ENCODE peak calls at places on chromosomes 12 and 14, in five cellular contexts. K, X, G, B and A are unnamed samples.

GRCh38 chr12:7642876-7643309 is 22.8 kb downstream of the APOBEC1 start:
- DNase-seq in K (no peak), X (peak; percentile 58), G (no peak), B (no peak), A (no peak)

GRCh38 chr12:30134229-30134628 is 350.5 kb upstream of the TMTC1 start:
- DNase-seq in K (no peak), X (no peak), G (no peak), B (no peak), A (no peak)

GRCh38 chr14:92930737-92931602 is 8.0 kb downstream of the CHGA start:
- DNase-seq in K (no peak), X (no peak), G (no peak), B (no peak), A (no peak)

GRCh38 chr14:100438678-100439592 is 115.8 kb downstream of the SLC25A47 start:
- DNase-seq in K (peak; percentile 89), X (no peak), G (no peak), B (peak; percentile 73), A (no peak)

GRCh38 chr12:71639341-71639760 is 24.3 kb downstream of the ZFC3H1 start:
- DNase-seq in K (no peak), X (no peak), G (no peak), B (no peak), A (no peak)

GRCh38 chr14:99262977-99263448 is 9.0 kb downstream of the BCL11B start:
- DNase-seq in K (no peak), X (no peak), G (no peak), B (no peak), A (no peak)

GRCh38 chr14:45902241-45902640 is 649.2 kb upstream of the MIS18BP1 start:
- DNase-seq in K (no peak), X (no peak), G (no peak), B (no peak), A (no peak)

GRCh38 chr12:118553856-118554504 is 177.6 kb downstream of the SUDS3 start:
- DNase-seq in K (no peak), X (no peak), G (no peak), B (no peak), A (no peak)

GRCh38 chr12:132311201-132311915 is 18.0 kb downstream of the GALNT9 start:
- DNase-seq in K (no peak), X (no peak), G (no peak), B (no peak), A (no peak)

GRCh38 chr12:50401383-50402155 is 884 bp downstream of the LARP4 start:
- DNase-seq in K (peak; percentile 51), X (peak; percentile 30), G (no peak), B (peak; percentile 43), A (no peak)

GRCh38 chr12:132734206-132734605 is 23.6 kb downstream of the PGAM5 start:
- DNase-seq in K (no peak), X (peak; percentile 94), G (no peak), B (peak; percentile 87), A (no peak)

GRCh38 chr12:80802652-80803051 is 85.9 kb downstream of the MYF5 start:
- DNase-seq in K (no peak), X (no peak), G (no peak), B (no peak), A (no peak)

GRCh38 chr14:71103662-71104484 is 196.6 kb downstream of the PCNX1 start:
- DNase-seq in K (peak; percentile 80), X (peak; percentile 72), G (no peak), B (peak; percentile 68), A (peak; percentile 58)

GRCh38 chr12:79689041-79689476 is 1.7 kb downstream of the PAWR start:
- DNase-seq in K (no peak), X (peak; percentile 22), G (no peak), B (peak; percentile 29), A (peak; percentile 27)

GRCh38 chr12:102689701-102690100 is 209.3 kb upstream of the IGF1 start:
- DNase-seq in K (no peak), X (no peak), G (no peak), B (no peak), A (no peak)

GRCh38 chr12:39946361-39946948 is 159.4 kb downstream of the SLC2A13 start:
- DNase-seq in K (no peak), X (no peak), G (no peak), B (no peak), A (no peak)

GRCh38 chr14:81523616-81524015 is 10.0 kb downstream of the SEL1L start:
- DNase-seq in K (no peak), X (no peak), G (no peak), B (no peak), A (no peak)

GRCh38 chr14:50497351-50497750 is 35.0 kb downstream of the MAP4K5 start:
- DNase-seq in K (no peak), X (no peak), G (no peak), B (no peak), A (no peak)

GRCh38 chr12:81963651-81964050 is 204.5 kb upstream of the PPFIA2 start:
- DNase-seq in K (no peak), X (no peak), G (no peak), B (no peak), A (no peak)

GRCh38 chr14:76782115-76782884 is 21.0 kb downstream of the VASH1 start:
- DNase-seq in K (no peak), X (no peak), G (no peak), B (no peak), A (no peak)

GRCh38 chr14:32820182-32820581 is 118.5 kb upstream of the NPAS3 start:
- DNase-seq in K (no peak), X (no peak), G (no peak), B (no peak), A (no peak)

GRCh38 chr12:75437564-75437963 is 43.0 kb upstream of the GLIPR1 start:
- DNase-seq in K (peak; percentile 34), X (peak; percentile 19), G (no peak), B (peak; percentile 40), A (peak; percentile 13)

GRCh38 chr12:49823951-49824350 is 4.3 kb downstream of the NCKAP5L start:
- DNase-seq in K (no peak), X (no peak), G (no peak), B (no peak), A (no peak)

GRCh38 chr14:61609885-61610284 is 85.4 kb upstream of the HIF1A start:
- DNase-seq in K (peak; percentile 86), X (no peak), G (no peak), B (no peak), A (no peak)

GRCh38 chr14:68627868-68628604 is 164.8 kb downstream of the ZFP36L1 start:
- DNase-seq in K (no peak), X (no peak), G (peak; percentile 88), B (no peak), A (no peak)

GRCh38 chr12:67382206-67382871 is 113.2 kb downstream of the CAND1 start:
- DNase-seq in K (peak; percentile 21), X (no peak), G (no peak), B (peak; percentile 41), A (no peak)

GRCh38 chr12:117674313-117674712 is 294.5 kb downstream of the KSR2 start:
- DNase-seq in K (no peak), X (no peak), G (no peak), B (peak; percentile 47), A (no peak)

GRCh38 chr14:23154876-23155587 is 28.4 kb downstream of the SLC7A8 start:
- DNase-seq in K (peak; percentile 89), X (peak; percentile 92), G (peak; percentile 81), B (peak; percentile 84), A (no peak)

GRCh38 chr14:71117839-71118743 is 210.8 kb downstream of the PCNX1 start:
- DNase-seq in K (peak; percentile 78), X (peak; percentile 66), G (no peak), B (peak; percentile 66), A (no peak)

GRCh38 chr12:64633940-64634337 is 23.6 kb downstream of the RASSF3 start:
- DNase-seq in K (peak; percentile 83), X (peak; percentile 23), G (peak; percentile 78), B (peak; percentile 70), A (no peak)

GRCh38 chr12:131644481-131644880 is 66.4 kb upstream of the SFSWAP start:
- DNase-seq in K (no peak), X (no peak), G (no peak), B (no peak), A (no peak)

GRCh38 chr12:3752741-3753486 is at the start of gene CRACR2A:
- DNase-seq in K (peak; percentile 31), X (peak; percentile 59), G (peak; percentile 85), B (peak; percentile 60), A (peak; percentile 91)
- TF ChIP-seq CTCF in K (peak; percentile 55), X (peak; percentile 48), G (peak; percentile 65), B (peak; percentile 58), A (peak; percentile 83)

DNA sequence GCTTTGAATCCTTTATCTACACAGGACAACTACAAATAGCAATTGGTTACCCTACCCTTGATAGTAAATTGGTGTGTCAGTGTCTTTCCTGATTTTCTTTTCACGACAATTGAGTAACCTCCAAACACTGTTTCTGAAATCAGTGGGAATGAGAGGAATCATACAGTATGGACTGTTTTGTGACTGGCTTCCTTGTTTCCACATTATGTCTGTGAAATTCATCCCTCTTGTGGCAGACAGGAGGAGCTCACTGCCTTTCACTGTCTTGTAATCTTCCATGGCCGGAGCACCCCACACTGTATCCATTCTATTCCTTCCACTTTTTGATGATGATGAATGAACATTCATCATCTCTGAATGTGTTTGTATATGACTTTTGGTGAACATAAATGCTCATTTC is 164.0 kb upstream of the PZP start:
- DNase-seq in K (peak; percentile 9), X (peak; percentile 34), G (no peak), B (no peak), A (no peak)
- TF ChIP-seq CTCF in K (no peak), X (peak; percentile 46), G (peak; percentile 11), B (peak; percentile 43), A (peak; percentile 24)

DNA sequence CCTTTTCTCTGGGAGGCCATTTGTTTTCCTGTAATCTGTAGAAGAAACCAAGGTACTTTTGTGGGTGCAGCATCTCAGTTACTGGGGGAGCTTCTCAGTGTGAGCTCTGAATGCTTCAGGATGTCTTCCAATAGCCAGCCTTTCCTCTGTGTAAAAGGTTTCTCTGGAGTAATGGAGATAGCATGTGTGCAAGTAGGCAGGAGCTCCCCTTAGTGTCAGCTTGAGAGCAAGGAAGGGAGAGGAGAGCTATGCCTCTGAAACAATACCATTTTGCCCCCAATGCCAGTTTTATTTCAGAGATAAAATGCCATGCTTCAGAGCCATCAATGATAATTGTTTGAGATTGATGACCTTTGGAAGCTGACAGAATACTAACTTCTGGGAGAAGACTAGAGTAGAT is 125.5 kb downstream of the CRADD start:
- DNase-seq in K (peak; percentile 47), X (no peak), G (no peak), B (peak; percentile 46), A (no peak)
- TF ChIP-seq CTCF in K (no peak), X (no peak), G (no peak), B (peak; percentile 45), A (peak; percentile 26)

DNA sequence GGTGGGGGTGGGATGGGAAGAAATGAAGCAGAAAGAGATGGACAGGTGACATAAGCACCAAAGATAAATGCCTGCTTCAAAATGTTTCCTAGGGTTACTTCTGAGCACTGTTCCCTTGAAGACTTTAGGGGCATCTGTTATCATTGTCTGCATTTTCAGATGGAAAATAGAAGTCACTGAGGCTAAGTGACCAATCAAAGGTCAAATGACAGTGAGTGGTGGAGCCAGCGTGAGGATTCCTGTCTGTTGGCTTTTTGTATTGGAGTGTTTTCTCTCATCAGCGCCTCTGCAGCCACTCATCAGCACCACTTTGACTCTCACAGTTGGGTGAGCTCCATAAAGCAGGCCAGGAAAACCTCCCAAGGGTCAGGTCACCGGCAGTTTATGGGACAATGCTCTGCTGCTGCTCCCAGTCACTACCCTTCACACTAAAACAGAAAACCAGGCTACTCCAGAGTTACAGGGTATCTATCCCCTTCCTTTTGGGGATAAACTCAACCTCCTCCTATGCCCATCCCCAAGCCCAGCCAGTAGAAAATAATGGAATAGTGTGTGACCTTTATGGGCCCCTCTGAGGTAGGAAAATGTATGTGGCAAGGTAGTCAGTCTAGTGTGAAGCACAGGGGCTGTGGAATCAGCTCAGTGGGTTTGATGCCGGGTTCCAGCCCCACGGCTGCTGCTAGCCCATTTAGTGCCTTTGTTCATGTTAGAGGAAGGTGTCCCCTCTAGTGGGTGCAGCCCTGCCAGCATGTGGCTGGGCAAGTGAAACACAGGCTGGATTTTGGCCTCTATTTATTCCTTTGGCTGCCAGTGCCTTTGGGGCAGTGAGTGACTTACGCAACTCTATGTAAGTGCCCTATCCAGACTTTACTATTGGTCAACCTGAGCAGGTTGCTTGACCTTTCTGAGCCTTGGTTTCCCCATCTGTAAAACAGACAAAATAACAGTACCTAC is 133.7 kb upstream of the CPM start:
- DNase-seq in K (no peak), X (no peak), G (no peak), B (no peak), A (no peak)
- TF ChIP-seq CTCF in K (no peak), X (no peak), G (no peak), B (no peak), A (no peak)